ENCODE peak calls at places on chromosomes 4 and X, in eight cellular contexts. V, C, I, E, M, N, Y and S are unnamed samples.

GRCh38 chr4:19177616-19178015 is 1074.1 kb upstream of the SLIT2 start:
- DNase-seq in V (no peak), C (no peak), I (no peak), E (no peak), M (no peak), N (no peak), Y (peak; percentile 7), S (no peak)

GRCh38 chr4:17817027-17817426 is 6.2 kb downstream of the NCAPG start:
- DNase-seq in V (no peak), C (peak; percentile 24), I (no peak), E (no peak), M (peak; percentile 78), N (no peak), Y (peak; percentile 78), S (no peak)

GRCh38 chr4:1291091-1291490 is 1.4 kb downstream of the MAEA start:
- DNase-seq in V (no peak), C (no peak), I (no peak), E (no peak), M (no peak), N (no peak), Y (no peak), S (peak; percentile 19)

GRCh38 chr4:186557486-186557885 is 2.1 kb upstream of the MTNR1A start:
- DNase-seq in V (no peak), C (no peak), I (no peak), E (no peak), M (no peak), N (no peak), Y (peak; percentile 45), S (no peak)

GRCh38 chr4:107349266-107349665 is 313.2 kb upstream of the DKK2 start:
- DNase-seq in V (no peak), C (peak; percentile 8), I (peak; percentile 2), E (no peak), M (no peak), N (no peak), Y (no peak), S (no peak)

GRCh38 chrX:88977835-88978234 is 230.8 kb downstream of the CPXCR1 start:
- DNase-seq in V (no peak), C (no peak), I (no peak), E (no peak), M (no peak), N (no peak), Y (no peak), S (no peak)

GRCh38 chr4:89558147-89558546 is 250.5 kb upstream of the GPRIN3 start:
- DNase-seq in V (no peak), C (no peak), I (no peak), E (no peak), M (peak; percentile 49), N (no peak), Y (no peak), S (no peak)

GRCh38 chr4:9970399-9971011 is 50.8 kb downstream of the SLC2A9 start:
- DNase-seq in V (no peak), C (no peak), I (no peak), E (no peak), M (peak; percentile 56), N (no peak), Y (no peak), S (no peak)

GRCh38 chr4:86496094-86497060 is 97.7 kb upstream of the PTPN13 start:
- DNase-seq in V (peak; percentile 17), C (peak; percentile 52), I (no peak), E (peak; percentile 35), M (peak; percentile 79), N (no peak), Y (peak; percentile 57), S (peak; percentile 32)

GRCh38 chr4:113760094-113760851 is 1.3 kb downstream of the CAMK2D start:
- DNase-seq in V (no peak), C (no peak), I (no peak), E (peak; percentile 28), M (peak; percentile 86), N (peak; percentile 49), Y (peak; percentile 61), S (peak; percentile 55)

GRCh38 chr4:35250771-35251170 is 993.5 kb downstream of the ARAP2 start:
- DNase-seq in V (no peak), C (no peak), I (no peak), E (no peak), M (no peak), N (no peak), Y (no peak), S (no peak)

GRCh38 chrX:7263961-7264360 is 116.0 kb upstream of the PUDP start:
- DNase-seq in V (no peak), C (no peak), I (no peak), E (peak; percentile 14), M (peak; percentile 45), N (no peak), Y (no peak), S (no peak)

GRCh38 chrX:130100180-130100579 is 10.1 kb downstream of the ELF4 start:
- DNase-seq in V (peak; percentile 84), C (no peak), I (no peak), E (peak; percentile 70), M (no peak), N (peak; percentile 85), Y (no peak), S (peak; percentile 67)

GRCh38 chrX:72121381-72121780 is 10.3 kb downstream of the RTL5 start:
- DNase-seq in V (peak; percentile 70), C (no peak), I (no peak), E (peak; percentile 70), M (no peak), N (peak; percentile 72), Y (peak; percentile 75), S (peak; percentile 32)

GRCh38 chrX:138748480-138748879 is 37.0 kb upstream of the FGF13 start:
- DNase-seq in V (no peak), C (no peak), I (no peak), E (no peak), M (peak; percentile 74), N (no peak), Y (peak; percentile 6), S (no peak)

GRCh38 chr4:103201724-103202123 is 3.6 kb upstream of the CENPE start:
- DNase-seq in V (no peak), C (no peak), I (no peak), E (no peak), M (no peak), N (no peak), Y (no peak), S (no peak)

GRCh38 chr4:103197765-103198110 is 405 bp downstream of the CENPE start:
- DNase-seq in V (no peak), C (no peak), I (no peak), E (no peak), M (peak; percentile 70), N (no peak), Y (no peak), S (no peak)

GRCh38 chr4:103201254-103201653 is 3.1 kb upstream of the CENPE start:
- DNase-seq in V (no peak), C (no peak), I (no peak), E (no peak), M (no peak), N (no peak), Y (no peak), S (no peak)

GRCh38 chr4:103198111-103198765 is at the start of gene CENPE:
- DNase-seq in V (peak; percentile 83), C (peak; percentile 88), I (peak; percentile 72), E (peak; percentile 76), M (peak; percentile 97), N (peak; percentile 89), Y (peak; percentile 82), S (peak; percentile 88)

GRCh38 chr4:103199009-103199408 is 866 bp upstream of the CENPE start:
- DNase-seq in V (no peak), C (no peak), I (no peak), E (no peak), M (no peak), N (no peak), Y (no peak), S (no peak)
- H3K4me3 ChIP-seq in V (peak overlapping the region; percentile 84), C (no peak overlapping the region), I (no peak overlapping the region), E (peak overlapping the region; percentile 61), M (peak overlapping the region; percentile 87), N (peak overlapping the region; percentile 76), Y (no peak overlapping the region), S (peak overlapping the region; percentile 99)

GRCh38 chrX:70477734-70478075 is 33.1 kb downstream of the DLG3 start:
- DNase-seq in V (no peak), C (no peak), I (no peak), E (no peak), M (no peak), N (no peak), Y (no peak), S (no peak)
- H3K4me3 ChIP-seq in V (no peak overlapping the region), C (no peak overlapping the region), I (no peak overlapping the region), E (no peak overlapping the region), M (no peak overlapping the region), N (no peak overlapping the region), Y (no peak overlapping the region), S (no peak overlapping the region)

DNA sequence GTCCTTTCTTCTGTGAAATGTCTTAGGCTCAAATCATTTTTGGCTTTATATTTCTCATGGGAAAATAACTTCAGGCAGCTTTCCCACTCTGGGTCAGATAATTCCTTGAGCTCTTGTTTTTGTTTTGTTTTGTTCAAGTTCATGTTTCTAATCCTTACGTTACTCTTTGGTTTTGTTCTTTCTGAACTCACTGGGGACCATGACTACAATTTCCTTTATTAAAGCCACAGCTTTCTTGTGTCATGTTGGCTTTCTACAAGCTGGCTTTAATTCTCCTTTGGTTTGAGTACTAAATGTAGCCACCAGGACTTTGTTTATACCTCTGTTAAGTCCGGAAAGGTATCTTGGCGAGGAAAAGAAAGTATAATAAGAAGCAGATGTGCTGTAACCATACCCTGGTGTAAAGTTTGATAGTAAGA is 30.8 kb upstream of the ANXA3 start:
- DNase-seq in V (no peak), C (no peak), I (no peak), E (no peak), M (no peak), N (no peak), Y (peak; percentile 15), S (no peak)
- H3K4me3 ChIP-seq in V (no peak overlapping the region), C (no peak overlapping the region), I (no peak overlapping the region), E (no peak overlapping the region), M (no peak overlapping the region), N (no peak overlapping the region), Y (no peak overlapping the region), S (no peak overlapping the region)

GRCh38 chr4:142350886-142351285 is 495.2 kb downstream of the INPP4B start:
- DNase-seq in V (no peak), C (no peak), I (no peak), E (no peak), M (no peak), N (no peak), Y (peak; percentile 50), S (peak; percentile 43)

GRCh38 chr4:142352682-142353081 is 493.4 kb downstream of the INPP4B start:
- DNase-seq in V (no peak), C (no peak), I (no peak), E (no peak), M (no peak), N (no peak), Y (no peak), S (no peak)

GRCh38 chr4:142354041-142354440 is 492.1 kb downstream of the INPP4B start:
- DNase-seq in V (no peak), C (no peak), I (no peak), E (no peak), M (no peak), N (no peak), Y (peak; percentile 17), S (no peak)

GRCh38 chr4:142353149-142353738 is 492.9 kb downstream of the INPP4B start:
- DNase-seq in V (no peak), C (no peak), I (peak; percentile 38), E (no peak), M (peak; percentile 65), N (no peak), Y (peak; percentile 80), S (no peak)

DNA sequence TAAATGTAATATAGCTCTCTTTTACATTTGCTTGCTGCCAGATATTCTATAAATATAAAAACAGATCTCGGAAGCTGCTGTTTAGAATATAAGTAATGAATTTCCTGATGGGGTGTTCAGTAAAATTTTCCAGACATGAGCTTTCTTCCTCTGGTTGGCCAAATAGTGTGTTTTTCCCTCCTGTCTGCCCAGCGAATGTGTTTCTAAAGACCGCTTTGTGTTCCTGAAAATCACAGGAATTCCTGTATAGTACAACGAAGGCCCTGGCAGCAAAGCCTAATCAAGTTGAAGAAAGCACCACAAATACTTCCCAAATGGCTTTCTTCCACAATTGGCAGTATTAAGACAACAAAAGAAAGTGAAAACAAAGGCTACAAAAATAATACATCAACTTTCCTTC is 494.1 kb downstream of the INPP4B start:
- DNase-seq in V (no peak), C (no peak), I (no peak), E (no peak), M (no peak), N (no peak), Y (no peak), S (no peak)
- H3K4me3 ChIP-seq in V (peak overlapping the region; percentile 28), C (no peak overlapping the region), I (no peak overlapping the region), E (no peak overlapping the region), M (no peak overlapping the region), N (peak overlapping the region; percentile 23), Y (peak overlapping the region; percentile 17), S (no peak overlapping the region)